ENCODE peak calls at places on chromosome 3, in eight cellular contexts. W is T-helper 2 cell; D is G401; A is neural crest cell; F is CD8-positive, alpha-beta memory T cell; B is mesenteric fat pad; L is amniotic stem cell; Z is NCI-H2081. C is an unnamed sample.
A peak's percentile ranks its signal among the peaks of the same experiment; 100 is the strongest.

GRCh38 chr3:51710631-51711351 is 3.9 kb downstream of the GRM2 start:
- DNase-seq in A (no peak), B (peak; percentile 78), F (no peak), D (no peak), L (no peak), Z (no peak), W (no peak), C (peak; percentile 30)

GRCh38 chr3:61858054-61858453 is 296.7 kb downstream of the PTPRG start:
- DNase-seq in A (no peak), Z (no peak), B (no peak), W (no peak), L (no peak), F (no peak), D (peak; percentile 67), C (no peak)

GRCh38 chr3:60580826-60581225 is 670.4 kb downstream of the FHIT start:
- DNase-seq in B (no peak), D (no peak), W (no peak), A (no peak), Z (no peak), F (no peak), L (no peak), C (no peak)

GRCh38 chr3:102060814-102061213 is 211.5 kb downstream of the NFKBIZ start:
- DNase-seq in L (no peak), Z (no peak), B (no peak), F (no peak), W (no peak), D (no peak), A (no peak), C (peak; percentile 23)

GRCh38 chr3:6737223-6737994 is 123.5 kb upstream of the GRM7 start:
- DNase-seq in F (no peak), A (no peak), Z (no peak), D (no peak), L (no peak), B (no peak), W (no peak), C (no peak)

GRCh38 chr3:71815676-71816075 is 30.7 kb upstream of the PROK2 start:
- DNase-seq in D (no peak), W (no peak), L (no peak), F (no peak), Z (no peak), A (no peak), B (no peak), C (no peak)

GRCh38 chr3:122745365-122746021 is 48.1 kb downstream of the HSPBAP1 start:
- DNase-seq in D (no peak), B (no peak), F (no peak), Z (no peak), W (no peak), A (no peak), L (no peak), C (no peak)

GRCh38 chr3:29183346-29184087 is 97.4 kb upstream of the RBMS3 start:
- DNase-seq in A (no peak), L (no peak), D (no peak), F (no peak), B (no peak), W (no peak), Z (no peak), C (no peak)

GRCh38 chr3:28971156-28971555 is 309.7 kb upstream of the RBMS3 start:
- DNase-seq in Z (no peak), B (no peak), L (no peak), F (no peak), A (no peak), W (no peak), D (no peak), C (no peak)

GRCh38 chr3:14767245-14767593 is 51.5 kb upstream of the FGD5 start:
- DNase-seq in L (no peak), F (no peak), Z (no peak), W (no peak), D (no peak), B (no peak), A (no peak), C (no peak)

GRCh38 chr3:48563382-48563918 is at the start of gene UCN2:
- DNase-seq in D (no peak), B (no peak), A (no peak), Z (no peak), F (no peak), W (no peak), L (no peak), C (no peak)

GRCh38 chr3:159845737-159846136 is 142.9 kb upstream of the IL12A start:
- DNase-seq in D (peak; percentile 72), B (no peak), Z (no peak), A (no peak), L (no peak), F (no peak), W (no peak), C (no peak)

GRCh38 chr3:87987952-87988351 is 70.9 kb downstream of the CGGBP1 start:
- DNase-seq in Z (no peak), D (no peak), L (no peak), W (no peak), B (no peak), A (no peak), F (no peak), C (no peak)

GRCh38 chr3:89098964-89099585 is 8.3 kb upstream of the EPHA3 start:
- DNase-seq in W (no peak), L (peak; percentile 46), Z (peak; percentile 64), A (peak; percentile 36), F (no peak), D (peak; percentile 19), B (no peak), C (peak; percentile 56)

GRCh38 chr3:128309026-128309425 is 155.7 kb downstream of the EEFSEC start:
- DNase-seq in W (no peak), L (no peak), Z (peak; percentile 44), D (no peak), F (no peak), A (no peak), B (peak; percentile 28), C (no peak)

GRCh38 chr3:248841-249520 is 52.4 kb downstream of the CHL1 start:
- DNase-seq in B (no peak), L (no peak), W (no peak), Z (no peak), F (no peak), D (no peak), A (no peak), C (no peak)

GRCh38 chr3:171001957-171002694 is 24.4 kb downstream of the SLC2A2 start:
- DNase-seq in F (no peak), Z (no peak), W (no peak), D (no peak), B (no peak), L (no peak), A (no peak), C (no peak)

GRCh38 chr3:28286595-28286994 is 45.2 kb downstream of the CMC1 start:
- DNase-seq in Z (peak; percentile 37), F (no peak), B (no peak), W (no peak), A (no peak), L (no peak), D (peak; percentile 78), C (peak; percentile 24)

GRCh38 chr3:139251529-139251928 is 92.3 kb upstream of the MRPS22 start:
- DNase-seq in D (no peak), Z (no peak), F (no peak), A (no peak), B (no peak), L (no peak), W (no peak), C (no peak)

GRCh38 chr3:114718897-114719208 is 425.0 kb downstream of the TIGIT start:
- DNase-seq in W (no peak), F (no peak), Z (no peak), L (no peak), D (no peak), A (no peak), B (no peak), C (no peak)

GRCh38 chr3:36032180-36032895 is 348.0 kb upstream of the STAC start:
- DNase-seq in W (no peak), A (no peak), D (no peak), B (no peak), F (no peak), Z (no peak), L (no peak), C (no peak)

GRCh38 chr3:141789281-141789680 is 26.1 kb downstream of the GRK7 start:
- DNase-seq in Z (no peak), D (no peak), L (no peak), W (no peak), F (no peak), B (peak; percentile 37), A (no peak), C (peak; percentile 44)

GRCh38 chr3:13296662-13297061 is 123.5 kb downstream of the NUP210 start:
- DNase-seq in F (no peak), B (no peak), L (no peak), A (no peak), Z (no peak), D (peak; percentile 75), W (no peak), C (no peak)

GRCh38 chr3:57805674-57806073 is 49.6 kb downstream of the SLMAP start:
- DNase-seq in D (no peak), B (no peak), L (peak; percentile 38), W (no peak), F (no peak), A (no peak), Z (no peak), C (no peak)

GRCh38 chr3:7172996-7173395 is 312.1 kb downstream of the GRM7 start:
- DNase-seq in B (no peak), W (no peak), F (no peak), D (no peak), A (no peak), L (no peak), Z (no peak), C (no peak)

GRCh38 chr3:90010341-90010740 is 902.9 kb downstream of the EPHA3 start:
- DNase-seq in D (no peak), L (peak; percentile 49), F (no peak), A (no peak), W (no peak), Z (no peak), B (no peak), C (no peak)

GRCh38 chr3:180594631-180595348 is 7.2 kb upstream of the TTC14 start:
- DNase-seq in D (peak; percentile 16), F (no peak), B (no peak), W (no peak), A (no peak), Z (peak; percentile 78), L (no peak), C (no peak)

GRCh38 chr3:20692675-20693074 is 506.7 kb upstream of the SGO1 start:
- DNase-seq in A (no peak), D (no peak), W (no peak), B (no peak), L (no peak), Z (no peak), F (no peak), C (no peak)

GRCh38 chr3:66196633-66197032 is 24.2 kb upstream of the SLC25A26 start:
- DNase-seq in B (no peak), W (no peak), L (no peak), F (no peak), D (peak; percentile 49), A (no peak), Z (no peak), C (no peak)

GRCh38 chr3:138187296-138188012 is at the start of gene ARMC8:
- DNase-seq in Z (peak; percentile 56), B (peak; percentile 91), D (no peak), W (peak; percentile 37), L (peak; percentile 53), A (peak; percentile 48), F (no peak), C (peak; percentile 56)